ENCODE peak calls at places on chromosome 12, in nine cellular contexts. Z is AG10803; R is stomach; E is colonic mucosa; M is fibroblast of villous mesenchyme; O is Karpas-422; G is CD8-positive, alpha-beta memory T cell; K is AG04450; T is mucosa of descending colon. U is an unnamed sample.
A peak's percentile ranks its signal among the peaks of the same experiment; 100 is the strongest.

GRCh38 chr12:67804168-67804567 is 155.6 kb downstream of the DYRK2 start:
- DNase-seq in Z (no peak), R (no peak), E (no peak), M (no peak), O (no peak), G (no peak), K (no peak), T (no peak), U (no peak)

GRCh38 chr12:131210506-131211278 is 257.0 kb downstream of the ADGRD1 start:
- DNase-seq in Z (no peak), R (no peak), E (no peak), M (no peak), O (no peak), G (no peak), K (no peak), T (no peak), U (no peak)

GRCh38 chr12:43957732-43958131 is 121.9 kb downstream of the TMEM117 start:
- DNase-seq in Z (peak; percentile 69), R (no peak), E (no peak), M (peak; percentile 34), O (peak; percentile 77), G (no peak), K (peak; percentile 15), T (peak; percentile 12), U (peak; percentile 31)

GRCh38 chr12:130194154-130194553 is 31.9 kb downstream of the FZD10 start:
- DNase-seq in Z (no peak), R (peak; percentile 11), E (no peak), M (no peak), O (no peak), G (no peak), K (no peak), T (no peak), U (no peak)

GRCh38 chr12:51714666-51715065 is 123.6 kb downstream of the SCN8A start:
- DNase-seq in Z (peak; percentile 73), R (no peak), E (no peak), M (peak; percentile 29), O (no peak), G (no peak), K (no peak), T (no peak), U (no peak)

GRCh38 chr12:43111608-43112007 is 440.4 kb downstream of the ADAMTS20 start:
- DNase-seq in Z (no peak), R (no peak), E (no peak), M (no peak), O (peak; percentile 82), G (no peak), K (no peak), T (no peak), U (no peak)

GRCh38 chr12:97283297-97283696 is 179.3 kb upstream of the RMST start:
- DNase-seq in Z (no peak), R (no peak), E (no peak), M (no peak), O (peak; percentile 87), G (no peak), K (no peak), T (no peak), U (no peak)

GRCh38 chr12:70606001-70606400 is 31.2 kb downstream of the PTPRB start:
- DNase-seq in Z (no peak), R (no peak), E (no peak), M (no peak), O (no peak), G (no peak), K (no peak), T (no peak), U (no peak)

DNA sequence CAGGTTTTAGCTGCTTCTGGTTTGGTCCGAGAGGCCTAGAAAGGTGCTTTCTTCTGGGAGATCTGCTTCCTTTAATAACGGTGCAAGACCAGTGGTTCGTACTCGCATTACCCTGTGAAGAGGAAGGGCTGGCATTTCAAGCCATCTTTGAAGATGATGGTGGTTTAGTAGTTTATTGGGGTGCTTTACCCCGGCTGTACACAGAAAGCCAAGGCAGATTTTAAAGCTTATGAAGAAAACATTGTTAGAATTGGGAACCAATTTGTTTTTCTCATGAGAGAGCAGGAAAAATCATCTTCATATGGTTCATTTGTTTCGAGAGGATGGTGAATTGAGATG is 3.6 kb downstream of the CCND2 start:
- DNase-seq in Z (no peak), R (no peak), E (no peak), M (no peak), O (no peak), G (no peak), K (no peak), T (no peak), U (no peak)
- H3K4me3 ChIP-seq in Z (no peak overlapping the region), R (no peak overlapping the region), E (no peak overlapping the region), M (no peak overlapping the region), O (no peak overlapping the region), G (peak overlapping the region; percentile 2), K (no peak overlapping the region), T (no peak overlapping the region), U (no peak overlapping the region)

DNA sequence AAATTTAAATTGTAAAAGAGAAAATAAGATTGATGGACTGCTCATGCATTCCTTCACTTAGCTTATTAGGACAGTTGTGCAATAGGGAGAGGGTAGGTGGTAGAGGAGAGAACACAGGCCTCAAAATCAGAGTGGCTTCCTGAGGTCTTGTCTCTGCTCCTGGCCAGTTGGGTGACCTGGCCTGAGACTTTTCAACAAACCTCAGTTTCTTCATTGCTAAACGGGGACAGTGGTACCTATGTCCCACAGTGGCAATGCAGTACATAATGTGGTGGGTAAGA is 2.6 kb downstream of the MAP3K12 start:
- DNase-seq in Z (no peak), R (no peak), E (no peak), M (peak; percentile 59), O (peak; percentile 34), G (no peak), K (no peak), T (no peak), U (no peak)
- H3K4me3 ChIP-seq in Z (peak overlapping the region; percentile 26), R (no peak overlapping the region), E (no peak overlapping the region), M (peak overlapping the region; percentile 45), O (no peak overlapping the region), G (no peak overlapping the region), K (peak overlapping the region; percentile 35), T (no peak overlapping the region), U (no peak overlapping the region)

DNA sequence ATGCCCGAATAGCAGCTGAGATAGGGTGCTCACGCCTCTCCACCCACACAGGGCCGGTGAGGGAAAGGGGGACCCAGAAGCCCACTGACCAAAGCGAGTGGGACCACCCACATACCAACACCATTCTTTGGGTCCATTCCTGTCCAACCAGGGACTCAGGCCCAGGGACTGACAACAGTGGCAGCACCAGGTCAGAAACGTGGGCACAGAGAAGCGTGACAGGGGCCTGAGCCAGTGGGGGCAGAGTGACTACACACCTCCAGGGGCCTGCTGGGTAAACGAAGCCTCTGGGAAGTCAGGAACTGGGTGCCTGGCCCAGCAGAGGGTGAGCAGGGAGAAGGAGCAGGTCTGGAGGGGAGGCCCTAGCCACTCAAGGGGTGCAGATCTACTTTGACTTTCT is 13.7 kb downstream of the SPRYD3 start:
- DNase-seq in Z (no peak), R (no peak), E (no peak), M (no peak), O (no peak), G (no peak), K (no peak), T (no peak), U (no peak)
- H3K4me3 ChIP-seq in Z (no peak overlapping the region), R (no peak overlapping the region), E (no peak overlapping the region), M (no peak overlapping the region), O (no peak overlapping the region), G (no peak overlapping the region), K (no peak overlapping the region), T (no peak overlapping the region), U (no peak overlapping the region)

GRCh38 chr12:122843472-122843871 is 8.2 kb downstream of the HIP1R start:
- DNase-seq in Z (no peak), R (no peak), E (no peak), M (no peak), O (no peak), G (no peak), K (no peak), T (no peak), U (no peak)

GRCh38 chr12:122840580-122841513 is 5.6 kb downstream of the HIP1R start:
- DNase-seq in Z (no peak), R (no peak), E (no peak), M (no peak), O (no peak), G (no peak), K (no peak), T (no peak), U (no peak)

GRCh38 chr12:122844366-122844971 is 9.2 kb downstream of the HIP1R start:
- DNase-seq in Z (no peak), R (no peak), E (no peak), M (no peak), O (no peak), G (no peak), K (no peak), T (no peak), U (no peak)

GRCh38 chr12:122841544-122842321 is 6.5 kb downstream of the HIP1R start:
- DNase-seq in Z (peak; percentile 65), R (peak; percentile 71), E (no peak), M (peak; percentile 68), O (no peak), G (no peak), K (no peak), T (no peak), U (no peak)

GRCh38 chr12:122842505-122843405 is 7.5 kb downstream of the HIP1R start:
- DNase-seq in Z (peak; percentile 24), R (no peak), E (no peak), M (no peak), O (no peak), G (no peak), K (no peak), T (no peak), U (no peak)
- H3K4me3 ChIP-seq in Z (no peak overlapping the region), R (no peak overlapping the region), E (no peak overlapping the region), M (no peak overlapping the region), O (no peak overlapping the region), G (no peak overlapping the region), K (no peak overlapping the region), T (no peak overlapping the region), U (no peak overlapping the region)

GRCh38 chr12:2154050-2154449 is 101.3 kb downstream of the CACNA1C start:
- DNase-seq in Z (peak; percentile 53), R (no peak), E (no peak), M (peak; percentile 49), O (no peak), G (no peak), K (peak; percentile 50), T (no peak), U (no peak)
- H3K4me3 ChIP-seq in Z (no peak overlapping the region), R (no peak overlapping the region), E (no peak overlapping the region), M (no peak overlapping the region), O (no peak overlapping the region), G (no peak overlapping the region), K (no peak overlapping the region), T (no peak overlapping the region), U (no peak overlapping the region)